ENCODE peak calls at places on chromosomes 7 and 10, in five cellular contexts. Q is H9, I is H1, R is neuronal stem cell, A is trophoblast cell. T is an unnamed sample.

GRCh38 chr10:70603439-70603778 is 868 bp upstream of the PRF1 start:
- DNase-seq in Q (no peak), A (no peak), R (no peak), I (no peak), T (no peak)

GRCh38 chr7:44244282-44244681 is 43.5 kb downstream of the YKT6 start:
- DNase-seq in A (peak), Q (peak), I (peak), R (peak), T (peak)

GRCh38 chr7:42186181-42186580 is 50.8 kb downstream of the GLI3 start:
- DNase-seq in A (peak), I (peak), Q (peak), R (no peak), T (no peak)

GRCh38 chr10:33310853-33311252 is 23.6 kb downstream of the NRP1 start:
- DNase-seq in R (no peak), I (no peak), Q (no peak), A (no peak), T (no peak)

GRCh38 chr7:152752513-152752912 is 7.0 kb upstream of the ACTR3B start:
- DNase-seq in Q (no peak), R (no peak), A (no peak), I (no peak), T (no peak)

GRCh38 chr7:63080406-63080805 is 918.2 kb upstream of the ZNF722 start:
- DNase-seq in I (no peak), Q (no peak), A (no peak), R (no peak), T (no peak)

GRCh38 chr7:16123117-16123770 is 298.1 kb downstream of the CRPPA start:
- DNase-seq in I (no peak), R (no peak), Q (no peak), A (no peak), T (no peak)

GRCh38 chr10:24444337-24444736 is 235.4 kb downstream of the KIAA1217 start:
- DNase-seq in Q (no peak), I (no peak), A (no peak), R (no peak), T (peak)

GRCh38 chr10:122650331-122650730 is 49.3 kb downstream of the C10orf120 start:
- DNase-seq in Q (no peak), A (peak), R (no peak), I (no peak), T (no peak)

GRCh38 chr10:99975106-99975829 is 34.5 kb downstream of the DNMBP start:
- DNase-seq in A (no peak), I (no peak), Q (no peak), R (no peak), T (no peak)

GRCh38 chr10:30056281-30056680 is 3.1 kb downstream of the JCAD start:
- DNase-seq in R (no peak), A (peak), I (no peak), Q (no peak), T (peak)

GRCh38 chr10:130455791-130456190 is 319.6 kb downstream of the GLRX3 start:
- DNase-seq in Q (peak), I (peak), A (no peak), R (no peak), T (no peak)

GRCh38 chr10:30639946-30640786 is 10.6 kb upstream of the LYZL2 start:
- DNase-seq in R (peak), A (peak), I (no peak), Q (no peak), T (peak)

GRCh38 chr10:102802920-102803534 is 34.2 kb downstream of the CYP17A1 start:
- DNase-seq in I (no peak), Q (peak), A (peak), R (no peak), T (peak)

GRCh38 chr7:89757910-89758309 is 396.4 kb upstream of the STEAP1 start:
- DNase-seq in Q (no peak), A (no peak), I (no peak), R (no peak), T (no peak)

GRCh38 chr10:83367036-83367435 is 772.3 kb upstream of the GHITM start:
- DNase-seq in A (peak), R (no peak), Q (no peak), I (no peak), T (no peak)

GRCh38 chr7:85512802-85513201 is 325.9 kb upstream of the SEMA3D start:
- DNase-seq in I (no peak), Q (no peak), R (no peak), A (no peak), T (no peak)

GRCh38 chr10:59072038-59072437 is 104.4 kb upstream of the PHYHIPL start:
- DNase-seq in R (no peak), Q (no peak), A (no peak), I (no peak), T (no peak)

GRCh38 chr7:47216439-47216838 is 365.5 kb downstream of the TNS3 start:
- DNase-seq in I (no peak), R (no peak), Q (no peak), A (no peak), T (no peak)

GRCh38 chr7:112420236-112420945 is 29.9 kb upstream of the IFRD1 start:
- DNase-seq in R (peak), Q (no peak), I (no peak), A (no peak), T (no peak)

GRCh38 chr10:77770081-77770867 is 132.7 kb upstream of the KCNMA1 start:
- DNase-seq in A (no peak), I (no peak), R (no peak), Q (no peak), T (no peak)

GRCh38 chr10:34528320-34528719 is 286.8 kb downstream of the PARD3 start:
- DNase-seq in I (no peak), R (peak), A (peak), Q (peak), T (peak)
- H3K18ac ChIP-seq in I (no peak), R (no peak), A (no peak), Q (no peak), T (no peak)

GRCh38 chr10:121096617-121097431 is 245.7 kb downstream of the WDR11 start:
- DNase-seq in Q (no peak), R (no peak), I (no peak), A (peak), T (peak)
- H2BK12ac ChIP-seq in Q (no peak), R (no peak), I (no peak), A (no peak), T (no peak)

GRCh38 chr10:61464461-61465215 is 11.5 kb upstream of the TMEM26 start:
- DNase-seq in R (no peak), A (peak), I (no peak), Q (no peak), T (peak)
- H3K18ac ChIP-seq in R (no peak), A (no peak), I (no peak), Q (no peak), T (peak)

DNA sequence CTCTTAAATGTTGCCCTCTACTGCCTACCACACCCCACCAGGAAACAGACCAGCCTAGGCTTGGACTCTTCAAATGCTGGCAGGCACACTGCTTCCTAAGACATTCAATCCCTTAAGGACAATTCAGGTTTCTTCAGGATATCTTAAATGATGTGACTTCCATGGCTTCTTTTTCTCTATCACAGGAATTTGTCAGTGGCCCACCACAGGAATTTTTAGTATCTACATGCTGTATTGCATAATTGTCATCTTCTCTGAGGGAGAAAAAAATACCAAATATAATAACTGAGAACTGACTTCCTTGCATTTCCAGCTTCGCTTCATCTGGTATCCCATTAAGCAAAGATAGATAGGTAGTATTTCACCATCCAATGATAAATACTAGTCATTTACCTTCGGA is 129.3 kb downstream of the WNT2 start:
- DNase-seq in A (peak), I (no peak), R (no peak), Q (no peak), T (peak)
- H2BK12ac ChIP-seq in A (no peak), I (no peak), R (no peak), Q (no peak), T (no peak)